ENCODE peak calls at places on chromosomes 6 and 20, in four cellular contexts. One of them, this sample, is unnamed.

GRCh38 chr6:105515054-105515453 is 112.2 kb upstream of the PREP start:
- DNase-seq in PC-3: no peak
- DNase-seq in GM23338: peak
- DNase-seq in mammary epithelial cell: no peak
- DNase-seq in this sample: no peak

GRCh38 chr20:57902478-57902877 is 192.7 kb upstream of the PMEPA1 start:
- DNase-seq in PC-3: peak
- DNase-seq in GM23338: no peak
- DNase-seq in mammary epithelial cell: peak
- DNase-seq in this sample: peak

GRCh38 chr6:449486-450419 is 58.2 kb downstream of the IRF4 start:
- DNase-seq in mammary epithelial cell: no peak
- DNase-seq in GM23338: no peak
- DNase-seq in PC-3: no peak
- DNase-seq in this sample: no peak

GRCh38 chr6:35725721-35726438 is 11.0 kb upstream of the ARMC12 start:
- DNase-seq in GM23338: no peak
- DNase-seq in PC-3: no peak
- DNase-seq in mammary epithelial cell: peak
- DNase-seq in this sample: no peak

GRCh38 chr6:4270799-4271198 is 135.4 kb upstream of the ECI2 start:
- DNase-seq in GM23338: no peak
- DNase-seq in mammary epithelial cell: peak
- DNase-seq in PC-3: peak
- DNase-seq in this sample: no peak

GRCh38 chr6:8435845-8436168 is 462 bp upstream of the SLC35B3 start:
- DNase-seq in mammary epithelial cell: peak
- DNase-seq in GM23338: no peak
- DNase-seq in PC-3: peak
- DNase-seq in this sample: no peak

GRCh38 chr20:51467971-51468626 is 74.4 kb downstream of the NFATC2 start:
- DNase-seq in mammary epithelial cell: no peak
- DNase-seq in GM23338: no peak
- DNase-seq in PC-3: no peak
- DNase-seq in this sample: no peak

GRCh38 chr6:149306967-149307366 is 10.5 kb upstream of the TAB2 start:
- DNase-seq in PC-3: no peak
- DNase-seq in GM23338: no peak
- DNase-seq in mammary epithelial cell: no peak
- DNase-seq in this sample: no peak

GRCh38 chr6:111944541-111944940 is 71.3 kb upstream of the FYN start:
- DNase-seq in PC-3: no peak
- DNase-seq in GM23338: no peak
- DNase-seq in mammary epithelial cell: no peak
- DNase-seq in this sample: no peak

GRCh38 chr6:195861-196360 is 96.4 kb upstream of the DUSP22 start:
- DNase-seq in PC-3: no peak
- DNase-seq in mammary epithelial cell: no peak
- DNase-seq in GM23338: no peak
- DNase-seq in this sample: no peak

GRCh38 chr6:149499066-149499465 is 14.3 kb upstream of the ZC3H12D start:
- DNase-seq in mammary epithelial cell: peak
- DNase-seq in GM23338: no peak
- DNase-seq in PC-3: peak
- DNase-seq in this sample: no peak

DNA sequence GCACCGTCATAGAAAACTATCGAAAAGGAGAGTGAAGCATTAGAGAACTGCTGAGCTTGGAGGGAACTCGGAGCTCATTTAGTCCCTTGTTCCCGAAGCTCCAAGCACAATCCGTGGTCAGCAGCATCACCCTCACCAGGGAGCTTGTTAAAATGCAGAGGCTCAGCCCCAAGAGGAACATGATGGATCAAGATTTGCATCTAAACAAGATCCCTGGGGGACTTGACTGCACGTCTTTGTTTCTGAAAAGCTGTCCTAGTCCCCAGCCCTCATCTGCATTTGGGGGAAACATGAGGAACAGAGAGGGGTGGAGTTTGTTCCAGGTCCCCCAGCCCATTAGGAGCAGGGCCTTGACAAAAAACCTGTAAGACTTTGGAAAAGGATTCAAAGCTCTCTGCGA is 4.1 kb upstream of the LBP start:
- DNase-seq in mammary epithelial cell: no peak
- DNase-seq in PC-3: no peak
- DNase-seq in GM23338: peak
- DNase-seq in this sample: no peak
- H2AFZ ChIP-seq in mammary epithelial cell: no peak
- H2AFZ ChIP-seq in PC-3: no peak
- H2AFZ ChIP-seq in GM23338: peak
- H2AFZ ChIP-seq in this sample: no peak

GRCh38 chr6:136989591-136990578 is 54.9 kb downstream of the IL20RA start:
- DNase-seq in PC-3: no peak
- DNase-seq in mammary epithelial cell: no peak
- DNase-seq in GM23338: peak
- DNase-seq in this sample: no peak
- TF ChIP-seq EZH2 in PC-3: no peak
- TF ChIP-seq EZH2 in mammary epithelial cell: peak
- TF ChIP-seq EZH2 in GM23338: no peak
- TF ChIP-seq EZH2 in this sample: no peak

DNA sequence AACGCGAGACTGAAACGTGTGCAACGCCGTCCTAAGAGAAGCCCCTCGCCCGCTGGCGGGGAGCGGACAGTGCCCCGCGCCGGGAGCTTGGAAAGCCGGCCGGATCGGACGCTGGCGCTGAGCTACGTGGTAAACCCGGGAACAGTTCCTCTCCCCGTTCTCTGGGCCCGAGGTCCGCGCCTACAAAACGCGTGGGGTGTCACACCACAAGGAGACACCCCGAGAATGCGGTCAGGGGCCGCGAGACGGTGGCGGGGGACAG is 755 bp downstream of the NCOA5 start:
- DNase-seq in mammary epithelial cell: no peak
- DNase-seq in GM23338: peak
- DNase-seq in PC-3: no peak
- DNase-seq in this sample: no peak
- H2AFZ ChIP-seq in mammary epithelial cell: peak
- H2AFZ ChIP-seq in GM23338: no peak
- H2AFZ ChIP-seq in PC-3: peak
- H2AFZ ChIP-seq in this sample: peak

GRCh38 chr20:62473717-62474584 is 1.8 kb downstream of the GATA5 start:
- DNase-seq in PC-3: no peak
- DNase-seq in mammary epithelial cell: no peak
- DNase-seq in GM23338: peak
- DNase-seq in this sample: no peak
- TF ChIP-seq EZH2 in PC-3: no peak
- TF ChIP-seq EZH2 in mammary epithelial cell: no peak
- TF ChIP-seq EZH2 in GM23338: no peak
- TF ChIP-seq EZH2 in this sample: no peak

GRCh38 chr6:53985361-53985760 is 125.9 kb upstream of the MLIP start:
- DNase-seq in mammary epithelial cell: no peak
- DNase-seq in GM23338: no peak
- DNase-seq in PC-3: no peak
- DNase-seq in this sample: no peak
- H2AFZ ChIP-seq in mammary epithelial cell: peak
- H2AFZ ChIP-seq in GM23338: no peak
- H2AFZ ChIP-seq in PC-3: peak
- H2AFZ ChIP-seq in this sample: no peak

GRCh38 chr20:1855690-1856089 is 39.5 kb upstream of the SIRPA start:
- DNase-seq in mammary epithelial cell: no peak
- DNase-seq in PC-3: no peak
- DNase-seq in GM23338: no peak
- DNase-seq in this sample: no peak

GRCh38 chr20:1858859-1859258 is 36.3 kb upstream of the SIRPA start:
- DNase-seq in PC-3: no peak
- DNase-seq in GM23338: no peak
- DNase-seq in mammary epithelial cell: no peak
- DNase-seq in this sample: no peak

GRCh38 chr20:1856419-1856818 is 38.8 kb upstream of the SIRPA start:
- DNase-seq in mammary epithelial cell: no peak
- DNase-seq in GM23338: no peak
- DNase-seq in PC-3: no peak
- DNase-seq in this sample: no peak

GRCh38 chr20:1855113-1855512 is 40.1 kb upstream of the SIRPA start:
- DNase-seq in PC-3: no peak
- DNase-seq in mammary epithelial cell: no peak
- DNase-seq in GM23338: no peak
- DNase-seq in this sample: no peak

GRCh38 chr20:1857403-1857941 is 37.7 kb upstream of the SIRPA start:
- DNase-seq in GM23338: peak
- DNase-seq in PC-3: no peak
- DNase-seq in mammary epithelial cell: no peak
- DNase-seq in this sample: no peak
- TF ChIP-seq EZH2 in GM23338: no peak
- TF ChIP-seq EZH2 in PC-3: no peak
- TF ChIP-seq EZH2 in mammary epithelial cell: no peak
- TF ChIP-seq EZH2 in this sample: no peak

This sample was measured in PC-9.